ENCODE peak calls at places on chromosome 20, in four cellular contexts. R is cardiac muscle cell, G is heart left ventricle, V is Peyer's patch. X is an unnamed sample. For H3K9me3, the result is how much of the 10 kb centered on the place peaks cover.

GRCh38 chr20:34586488-34587163 is 28.1 kb downstream of the MAP1LC3A start:
- DNase-seq in R (no peak), G (no peak), V (no peak), X (no peak)

GRCh38 chr20:33789109-33789857 is 21.9 kb upstream of the CHMP4B start:
- DNase-seq in R (peak), G (no peak), V (peak), X (no peak)

GRCh38 chr20:1469925-1470571 is 3.4 kb upstream of the NSFL1C start:
- DNase-seq in R (peak), G (peak), V (peak), X (peak)

GRCh38 chr20:6061544-6061943 is 7.7 kb upstream of the LRRN4 start:
- DNase-seq in R (no peak), G (no peak), V (no peak), X (no peak)

GRCh38 chr20:44967207-44967807 is 995 bp downstream of the STK4 start:
- DNase-seq in R (peak), G (no peak), V (peak), X (peak)

GRCh38 chr20:51378171-51378928 is 164.2 kb downstream of the NFATC2 start:
- DNase-seq in R (no peak), G (no peak), V (no peak), X (no peak)

GRCh38 chr20:63163596-63164560 is 52.1 kb downstream of the YTHDF1 start:
- DNase-seq in R (no peak), G (peak), V (no peak), X (no peak)

GRCh38 chr20:2236266-2236665 is 59.5 kb upstream of the TGM3 start:
- DNase-seq in R (peak), G (no peak), V (no peak), X (no peak)

GRCh38 chr20:37473249-37474000 is 47.6 kb upstream of the NNAT start:
- DNase-seq in R (no peak), G (no peak), V (no peak), X (peak)

GRCh38 chr20:32332614-32333013 is 25.5 kb upstream of the ASXL1 start:
- DNase-seq in R (peak), G (no peak), V (no peak), X (no peak)

GRCh38 chr20:4512891-4513550 is 208.7 kb upstream of the PRND start:
- DNase-seq in R (peak), G (no peak), V (no peak), X (no peak)

GRCh38 chr20:2729791-2730190 is 37.2 kb downstream of the EBF4 start:
- DNase-seq in R (peak), G (no peak), V (no peak), X (no peak)

GRCh38 chr20:50635676-50636600 is 55.4 kb downstream of the RIPOR3 start:
- DNase-seq in R (peak), G (peak), V (peak), X (peak)

GRCh38 chr20:3135507-3136070 is 24.1 kb downstream of the FASTKD5 start:
- DNase-seq in R (no peak), G (no peak), V (no peak), X (no peak)

GRCh38 chr20:36063916-36064660 is 90.5 kb upstream of the EPB41L1 start:
- DNase-seq in R (no peak), G (no peak), V (no peak), X (peak)

GRCh38 chr20:4159765-4160490 is 144.6 kb upstream of the RNF24 start:
- DNase-seq in R (no peak), G (no peak), V (no peak), X (no peak)

GRCh38 chr20:62558779-62559178 is 83.0 kb upstream of the GATA5 start:
- DNase-seq in R (no peak), G (peak), V (no peak), X (peak)

GRCh38 chr20:34403908-34404307 is 40.8 kb downstream of the ITCH start:
- DNase-seq in R (no peak), G (no peak), V (no peak), X (no peak)

GRCh38 chr20:4813839-4814695 is 92.4 kb downstream of the PRND start:
- DNase-seq in R (no peak), G (no peak), V (peak), X (peak)

GRCh38 chr20:688809-689208 is 13.2 kb upstream of the SCRT2 start:
- DNase-seq in R (no peak), G (no peak), V (no peak), X (no peak)

GRCh38 chr20:23641936-23642751 is 4.4 kb upstream of the CST3 start:
- DNase-seq in R (peak), G (no peak), V (no peak), X (peak)

GRCh38 chr20:45338121-45339030 is 9.8 kb downstream of the SDC4 start:
- DNase-seq in R (no peak), G (no peak), V (no peak), X (peak)

GRCh38 chr20:3383878-3384495 is 23.5 kb downstream of the DNAAF9 start:
- DNase-seq in R (no peak), G (no peak), V (no peak), X (no peak)

GRCh38 chr20:17614176-17614811 is 44.4 kb downstream of the DSTN start:
- DNase-seq in R (peak), G (peak), V (peak), X (no peak)

GRCh38 chr20:31811796-31812728 is 7.1 kb upstream of the MYLK2 start:
- DNase-seq in R (peak), G (no peak), V (no peak), X (no peak)

GRCh38 chr20:1440024-1440423 is 26.6 kb downstream of the NSFL1C start:
- DNase-seq in R (peak), G (no peak), V (no peak), X (no peak)

GRCh38 chr20:10369723-10370090 is 64.3 kb downstream of the MKKS start:
- DNase-seq in R (peak), G (no peak), V (no peak), X (no peak)

GRCh38 chr20:35009665-35010328 is 54.1 kb downstream of the MYH7B start:
- DNase-seq in R (no peak), G (no peak), V (peak), X (peak)

GRCh38 chr20:45041464-45042337 is 59.2 kb downstream of the KCNS1 start:
- DNase-seq in R (peak), G (no peak), V (no peak), X (no peak)

GRCh38 chr20:44309763-44310663 is 989 bp downstream of the FITM2 start:
- DNase-seq in R (peak), G (no peak), V (peak), X (peak)

GRCh38 chr20:45433316-45433715 is 17.4 kb downstream of the PIGT start:
- DNase-seq in R (peak), G (peak), V (peak), X (no peak)

GRCh38 chr20:43911066-43911465 is 3.6 kb upstream of the TOX2 start:
- DNase-seq in R (peak), G (no peak), V (peak), X (no peak)

GRCh38 chr20:61699184-61700066 is 366.3 kb downstream of the TAF4 start:
- DNase-seq in R (no peak), G (no peak), V (no peak), X (no peak)

GRCh38 chr20:63357921-63358905 is 2.9 kb downstream of the CHRNA4 start:
- DNase-seq in R (no peak), G (peak), V (no peak), X (no peak)

GRCh38 chr20:11917663-11918062 is at the start of gene BTBD3:
- DNase-seq in R (peak), G (peak), V (peak), X (peak)

GRCh38 chr20:36153754-36154695 is 515 bp upstream of the EPB41L1 start:
- DNase-seq in R (peak), G (peak), V (peak), X (peak)

GRCh38 chr20:47266847-47267515 is 89.5 kb downstream of the ZMYND8 start:
- DNase-seq in R (no peak), G (no peak), V (no peak), X (no peak)
- H3K9me3 ChIP-seq in R (under half), G (under half), V (under half), X (under half)

GRCh38 chr20:57074386-57074785 is 192.1 kb downstream of the BMP7 start:
- DNase-seq in R (no peak), G (no peak), V (no peak), X (no peak)

GRCh38 chr20:57078101-57078500 is 188.3 kb downstream of the BMP7 start:
- DNase-seq in R (no peak), G (no peak), V (no peak), X (no peak)

GRCh38 chr20:57076951-57077350 is 189.5 kb downstream of the BMP7 start:
- DNase-seq in R (peak), G (no peak), V (no peak), X (no peak)

GRCh38 chr20:57075181-57075580 is 191.3 kb downstream of the BMP7 start:
- DNase-seq in R (no peak), G (no peak), V (no peak), X (no peak)

DNA sequence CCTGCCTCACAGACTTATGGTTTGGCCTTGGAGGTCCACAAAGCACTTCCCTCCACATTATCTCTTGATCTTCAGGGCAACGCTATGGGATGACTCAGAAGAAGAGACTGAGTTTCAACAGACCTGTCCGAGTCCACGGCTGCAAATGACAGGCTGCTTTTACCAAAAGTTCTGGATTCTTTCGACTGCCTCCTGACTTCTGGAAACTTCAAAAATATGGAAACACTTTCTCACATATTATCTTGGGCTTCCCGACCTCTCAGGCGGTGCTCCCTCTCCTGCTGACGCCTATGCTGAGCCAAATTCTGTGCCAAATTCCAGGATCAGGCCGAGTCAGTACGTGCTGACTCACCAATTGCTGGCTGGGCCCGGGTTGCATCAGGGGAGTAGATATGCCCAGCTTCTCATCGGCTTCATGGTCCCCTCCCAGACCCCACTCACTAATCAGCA is 190.2 kb downstream of the BMP7 start:
- DNase-seq in R (peak), G (no peak), V (no peak), X (no peak)
- H3K9me3 ChIP-seq in R (under half), G (under half), V (under half), X (under half)

GRCh38 chr20:59561228-59561605 is 43.1 kb upstream of the PHACTR3 start:
- DNase-seq in R (no peak), G (no peak), V (no peak), X (no peak)

GRCh38 chr20:59560588-59561227 is 43.6 kb upstream of the PHACTR3 start:
- DNase-seq in R (peak), G (no peak), V (no peak), X (no peak)

GRCh38 chr20:59561614-59562277 is 42.6 kb upstream of the PHACTR3 start:
- DNase-seq in R (no peak), G (no peak), V (no peak), X (no peak)

GRCh38 chr20:59559024-59559817 is 45.1 kb upstream of the PHACTR3 start:
- DNase-seq in R (no peak), G (no peak), V (no peak), X (no peak)

GRCh38 chr20:59559863-59560262 is 44.5 kb upstream of the PHACTR3 start:
- DNase-seq in R (no peak), G (no peak), V (no peak), X (no peak)
- H3K9me3 ChIP-seq in R (under half), G (under half), V (under half), X (under half)

DNA sequence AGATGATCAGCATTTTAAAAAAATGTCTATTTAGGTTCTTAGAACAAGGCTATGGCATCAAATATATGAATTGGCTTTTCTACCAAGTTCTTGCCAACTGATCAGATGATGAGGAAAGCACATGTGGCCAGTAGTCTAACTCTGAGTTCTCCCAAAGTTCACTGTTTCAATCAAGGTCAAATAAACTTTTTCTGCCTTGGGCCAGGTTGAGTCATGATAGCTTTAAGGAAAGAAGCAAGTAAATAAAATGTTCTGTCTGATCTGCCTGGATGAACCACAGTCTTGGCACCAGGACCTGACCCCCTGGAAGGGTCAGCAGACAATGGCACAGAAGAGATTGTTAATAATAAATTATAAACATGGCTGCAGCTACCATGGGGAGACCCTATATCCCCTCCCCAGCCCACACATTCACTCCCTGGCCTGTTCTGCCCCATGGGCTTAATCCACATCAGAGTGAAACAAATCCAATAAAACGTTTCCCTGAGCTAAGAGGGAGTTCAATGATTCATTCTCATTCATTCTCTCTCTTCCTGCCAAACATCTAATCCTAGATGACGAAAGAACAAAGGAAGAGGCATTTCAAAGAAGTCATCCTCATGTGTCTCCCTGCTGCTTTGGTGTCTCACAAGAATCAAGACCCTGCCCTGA is 661.6 kb downstream of the DHX35 start:
- DNase-seq in R (no peak), G (no peak), V (no peak), X (no peak)
- H3K9me3 ChIP-seq in R (under half), G (under half), V (under half), X (under half)

GRCh38 chr20:16123623-16124022 is 449.6 kb downstream of the KIF16B start:
- DNase-seq in R (no peak), G (no peak), V (no peak), X (no peak)
- H3K9me3 ChIP-seq in R (under half), G (under half), V (under half), X (under half)